ENCODE peak calls at places on chromosomes 6 and 20, in nine cellular contexts. O is fibroblast of lung; A is spleen; G is MM.1S; E is mesendoderm; B is endodermal cell; M is mucosa of descending colon; C is naive thymus-derived CD4-positive, alpha-beta T cell; N is left ventricle myocardium inferior. K is an unnamed sample.

GRCh38 chr6:153595903-153596302 is 443.1 kb upstream of the OPRM1 start:
- DNase-seq in N (no peak), E (no peak), B (no peak), A (no peak), G (no peak), C (no peak), M (no peak), O (peak; percentile 37), K (no peak)

GRCh38 chr20:32480361-32481199 is 104.6 kb downstream of the NOL4L start:
- DNase-seq in N (peak; percentile 3), O (no peak), G (no peak), A (no peak), E (no peak), M (peak; percentile 40), C (no peak), B (peak; percentile 48), K (peak; percentile 57)

GRCh38 chr20:1987826-1988225 is 6.0 kb downstream of the PDYN start:
- DNase-seq in C (no peak), O (no peak), A (no peak), M (no peak), G (no peak), B (no peak), E (no peak), N (no peak), K (no peak)

GRCh38 chr20:50690979-50691584 is at the start of gene RIPOR3:
- DNase-seq in B (peak; percentile 77), G (no peak), A (no peak), E (peak; percentile 40), C (no peak), O (no peak), M (no peak), N (peak; percentile 45), K (no peak)

GRCh38 chr6:118186676-118187567 is 279.9 kb downstream of the SLC35F1 start:
- DNase-seq in O (no peak), B (no peak), N (no peak), C (peak; percentile 0), A (no peak), M (no peak), E (no peak), G (peak; percentile 28), K (no peak)

GRCh38 chr6:160328447-160328846 is 19.7 kb upstream of the SLC22A3 start:
- DNase-seq in M (no peak), E (no peak), A (no peak), O (no peak), B (no peak), N (no peak), C (no peak), G (no peak), K (no peak)

GRCh38 chr6:169287675-169288074 is 34.0 kb upstream of the THBS2 start:
- DNase-seq in G (no peak), O (no peak), N (no peak), B (no peak), A (no peak), M (no peak), C (no peak), E (peak; percentile 17), K (no peak)

GRCh38 chr6:15994814-15995459 is 133.9 kb upstream of the MYLIP start:
- DNase-seq in G (no peak), E (peak; percentile 11), A (no peak), N (no peak), O (no peak), B (no peak), C (no peak), M (no peak), K (no peak)

GRCh38 chr6:105981002-105981887 is 104.9 kb upstream of the PRDM1 start:
- DNase-seq in G (peak; percentile 45), E (peak; percentile 34), C (peak; percentile 4), A (peak; percentile 87), O (no peak), M (peak; percentile 61), N (peak; percentile 16), B (peak; percentile 71), K (peak; percentile 17)

GRCh38 chr6:113526553-113526952 is 330.6 kb upstream of the MARCKS start:
- DNase-seq in N (no peak), B (no peak), C (no peak), E (no peak), M (no peak), A (no peak), G (no peak), O (no peak), K (no peak)

GRCh38 chr6:101400341-101400740 is 6.8 kb downstream of the GRIK2 start:
- DNase-seq in M (no peak), N (no peak), G (no peak), B (no peak), E (no peak), O (no peak), A (no peak), C (no peak), K (no peak)

GRCh38 chr20:16014436-16014835 is 558.8 kb downstream of the KIF16B start:
- DNase-seq in C (no peak), A (no peak), O (no peak), G (no peak), N (no peak), B (no peak), E (no peak), M (no peak), K (no peak)

GRCh38 chr6:117615981-117616961 is 14.0 kb upstream of the GOPC start:
- DNase-seq in N (no peak), C (no peak), G (no peak), O (no peak), B (peak; percentile 82), M (no peak), E (peak; percentile 91), A (no peak), K (no peak)

GRCh38 chr6:52253494-52253893 is 9.2 kb upstream of the IL17F start:
- DNase-seq in B (no peak), E (no peak), A (no peak), C (no peak), G (peak; percentile 22), M (no peak), O (no peak), N (no peak), K (no peak)

GRCh38 chr6:43798688-43799444 is 28.9 kb downstream of the VEGFA start:
- DNase-seq in O (peak; percentile 72), G (peak; percentile 67), M (peak; percentile 86), C (no peak), E (peak; percentile 65), N (peak; percentile 60), A (peak; percentile 83), B (no peak), K (peak; percentile 96)

GRCh38 chr20:25039697-25040437 is 18.1 kb downstream of the ACSS1 start:
- DNase-seq in N (peak; percentile 88), O (peak; percentile 74), C (no peak), M (peak; percentile 80), A (peak; percentile 33), B (no peak), G (no peak), E (no peak), K (peak; percentile 98)

GRCh38 chr6:108966855-108967755 is 118.9 kb downstream of the ARMC2 start:
- DNase-seq in C (no peak), G (no peak), A (peak; percentile 76), N (peak; percentile 50), E (peak; percentile 85), B (peak; percentile 83), O (peak; percentile 29), M (no peak), K (no peak)

GRCh38 chr6:25972128-25972527 is 9.5 kb downstream of the TRIM38 start:
- DNase-seq in C (no peak), G (no peak), M (no peak), B (no peak), N (no peak), O (no peak), A (no peak), E (no peak), K (no peak)

GRCh38 chr6:165659945-165660862 is 2.8 kb downstream of the PDE10A start:
- DNase-seq in B (peak; percentile 77), A (no peak), N (no peak), C (no peak), M (no peak), E (peak; percentile 52), O (no peak), G (no peak), K (peak; percentile 24)

DNA sequence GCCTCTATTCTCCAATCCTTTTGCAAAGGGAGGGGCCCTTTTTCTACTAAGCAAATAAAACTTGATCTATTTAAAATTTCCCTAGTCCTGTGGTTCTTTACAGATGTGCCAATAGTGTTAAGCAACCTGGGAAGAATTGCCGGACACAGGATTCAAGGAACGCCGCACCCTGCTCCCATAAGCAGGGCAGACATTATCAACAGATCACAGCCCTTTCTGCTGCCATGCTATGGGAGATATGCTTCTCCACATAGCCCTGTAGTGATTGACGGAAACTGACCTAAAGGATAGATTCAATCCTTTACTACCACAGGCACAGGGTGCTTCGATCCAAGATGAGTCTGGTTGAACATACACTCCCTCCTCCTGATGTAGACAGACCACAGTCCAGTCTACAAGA is 118.4 kb upstream of the TRAF3IP2 start:
- DNase-seq in M (no peak), C (no peak), E (no peak), G (no peak), A (no peak), O (no peak), B (no peak), N (no peak), K (no peak)
- H3K4me3 ChIP-seq in M (no peak overlapping the region), C (peak overlapping the region; percentile 11), E (no peak overlapping the region), G (no peak overlapping the region), A (no peak overlapping the region), O (no peak overlapping the region), B (no peak overlapping the region), N (no peak overlapping the region), K (no peak overlapping the region)

DNA sequence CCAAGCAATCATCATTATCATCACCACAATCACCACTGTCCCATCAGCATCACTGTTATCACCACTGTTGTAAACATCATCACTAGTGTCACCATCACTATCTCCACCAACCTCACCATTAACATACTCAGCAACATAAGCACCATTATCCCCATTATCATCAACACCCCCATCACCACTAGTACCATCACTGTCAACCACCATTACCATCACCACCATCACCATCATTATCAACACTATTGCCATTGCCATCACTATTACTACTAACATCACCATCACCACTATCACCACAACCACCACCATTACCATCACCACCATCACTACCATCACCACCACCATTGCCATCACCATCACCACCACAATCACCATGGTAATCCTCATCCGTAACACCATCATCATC is 19.5 kb downstream of the CST4 start:
- DNase-seq in O (no peak), C (no peak), A (no peak), N (no peak), M (no peak), G (no peak), E (no peak), B (no peak), K (no peak)
- H3K4me1 ChIP-seq in O (no peaks in the 10 kb centered on the region), C (no peaks in the 10 kb centered on the region), A (no peaks in the 10 kb centered on the region), N (peaks cover 17% of the 10 kb centered on the region), M (no peaks in the 10 kb centered on the region), G (no peaks in the 10 kb centered on the region), E (no peaks in the 10 kb centered on the region), B (no peaks in the 10 kb centered on the region), K (no peaks in the 10 kb centered on the region)

GRCh38 chr20:40688129-40689099 is 622 bp downstream of the MAFB start:
- DNase-seq in A (no peak), M (no peak), N (no peak), C (no peak), O (peak; percentile 47), B (no peak), E (no peak), G (no peak), K (peak; percentile 53)
- H3K4me3 ChIP-seq in A (peak overlapping the region; percentile 52), M (peak overlapping the region; percentile 10), N (peak overlapping the region; percentile 76), C (no peak overlapping the region), O (peak overlapping the region; percentile 38), B (peak overlapping the region; percentile 82), E (no peak overlapping the region), G (peak overlapping the region; percentile 41), K (peak overlapping the region; percentile 75)

DNA sequence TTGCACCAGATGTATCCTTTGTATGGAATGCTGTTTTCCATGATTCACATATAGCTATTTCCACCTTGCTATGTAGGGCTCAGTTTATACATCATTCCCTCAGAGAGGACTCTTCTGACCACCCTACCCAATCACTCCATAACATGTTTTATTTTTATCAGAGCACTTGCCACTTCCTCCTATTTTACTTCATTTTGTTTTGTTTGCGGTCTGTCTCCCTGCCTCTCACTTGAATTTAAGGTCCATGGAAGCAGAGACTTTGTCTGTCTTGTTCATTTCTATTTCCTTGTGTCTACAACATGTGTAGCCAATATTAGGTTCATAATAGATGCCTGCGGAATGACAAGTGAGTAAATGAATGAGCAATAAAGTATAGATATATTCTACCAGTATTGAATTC is 267.0 kb upstream of the CITED2 start:
- DNase-seq in G (no peak), E (no peak), O (no peak), M (no peak), B (no peak), A (no peak), C (no peak), N (no peak), K (no peak)
- H3K4me1 ChIP-seq in G (peaks cover 11% of the 10 kb centered on the region), E (no peaks in the 10 kb centered on the region), O (no peaks in the 10 kb centered on the region), M (no peaks in the 10 kb centered on the region), B (peaks cover 8% of the 10 kb centered on the region), A (no peaks in the 10 kb centered on the region), C (no peaks in the 10 kb centered on the region), N (peaks cover 21% of the 10 kb centered on the region), K (no peaks in the 10 kb centered on the region)

K was measured in thyroid gland.